ENCODE peak calls at places on chromosomes 3 and 15, in four cellular contexts. O is GM12878, B is K562, X is H1. U is an unnamed sample.

GRCh38 chr3:72907851-72908620 is 20.2 kb downstream of the GXYLT2 start:
- DNase-seq in B (no peak), X (no peak), O (no peak), U (peak; percentile 9)

GRCh38 chr3:36380171-36381031 is at the start of gene STAC:
- DNase-seq in B (no peak), X (no peak), O (no peak), U (no peak)

GRCh38 chr3:45693941-45694521 is 4.8 kb downstream of the SACM1L start:
- DNase-seq in B (no peak), O (no peak), X (no peak), U (no peak)

GRCh38 chr15:75042730-75043508 is 19.5 kb downstream of the PPCDC start:
- DNase-seq in X (no peak), B (peak; percentile 86), O (peak; percentile 100), U (peak; percentile 93)

GRCh38 chr15:43434436-43434835 is 58.5 kb downstream of the TP53BP1 start:
- DNase-seq in O (no peak), B (no peak), X (no peak), U (no peak)

GRCh38 chr15:64619880-64620839 is 155.2 kb downstream of the RBPMS2 start:
- DNase-seq in B (no peak), X (no peak), O (no peak), U (no peak)

GRCh38 chr3:123201223-123201556 is 553 bp upstream of the SEC22A start:
- DNase-seq in X (no peak), O (no peak), B (no peak), U (no peak)

GRCh38 chr15:82934100-82934880 is 18.2 kb downstream of the HOMER2 start:
- DNase-seq in X (no peak), B (no peak), O (no peak), U (no peak)

GRCh38 chr3:159787794-159788205 is 200.8 kb upstream of the IL12A start:
- DNase-seq in X (no peak), O (no peak), B (no peak), U (peak; percentile 64)

GRCh38 chr15:47516576-47517371 is 200.5 kb upstream of the SEMA6D start:
- DNase-seq in X (no peak), B (no peak), O (no peak), U (no peak)

GRCh38 chr3:183802989-183803388 is 22.4 kb downstream of the MAP6D1 start:
- DNase-seq in X (no peak), O (no peak), B (no peak), U (no peak)

GRCh38 chr15:75449585-75450306 is 1.7 kb downstream of the SIN3A start:
- DNase-seq in X (no peak), O (no peak), B (no peak), U (no peak)

GRCh38 chr3:187994221-187995085 is 159.5 kb upstream of the LPP start:
- DNase-seq in X (no peak), B (no peak), O (no peak), U (no peak)

GRCh38 chr15:90099868-90100854 is 2.1 kb downstream of the IDH2 start:
- DNase-seq in X (no peak), B (no peak), O (no peak), U (peak; percentile 41)

GRCh38 chr3:165852710-165853109 is 15.5 kb upstream of the BCHE start:
- DNase-seq in X (no peak), O (no peak), B (no peak), U (no peak)

GRCh38 chr3:38005076-38006020 is 14.8 kb downstream of the VILL start:
- DNase-seq in B (no peak), O (no peak), X (no peak), U (peak; percentile 93)

GRCh38 chr15:39194431-39194830 is 386.4 kb upstream of the THBS1 start:
- DNase-seq in X (no peak), B (no peak), O (no peak), U (no peak)

GRCh38 chr15:52523646-52524045 is 5.0 kb downstream of the MYO5A start:
- DNase-seq in B (no peak), O (no peak), X (no peak), U (no peak)

GRCh38 chr3:50415813-50416212 is 56.5 kb upstream of the TMEM115 start:
- DNase-seq in B (no peak), O (no peak), X (no peak), U (no peak)

GRCh38 chr3:85576091-85576690 is 617.4 kb downstream of the CADM2 start:
- DNase-seq in X (peak; percentile 39), O (no peak), B (peak; percentile 72), U (peak; percentile 44)

GRCh38 chr15:69200773-69201745 is 40.6 kb downstream of the GLCE start:
- DNase-seq in X (no peak), B (no peak), O (no peak), U (no peak)

GRCh38 chr3:66948853-66949252 is 49.3 kb upstream of the KBTBD8 start:
- DNase-seq in O (no peak), B (no peak), X (no peak), U (no peak)

GRCh38 chr3:185335799-185336198 is 27.1 kb upstream of the MAP3K13 start:
- DNase-seq in X (no peak), O (no peak), B (no peak), U (peak; percentile 86)

GRCh38 chr3:123642182-123642956 is 57.5 kb upstream of the HACD2 start:
- DNase-seq in B (peak; percentile 82), O (peak; percentile 34), X (peak; percentile 89), U (peak; percentile 95)

GRCh38 chr3:3902156-3902555 is 102.9 kb downstream of the LRRN1 start:
- DNase-seq in B (no peak), X (no peak), O (no peak), U (no peak)

GRCh38 chr3:48614044-48614443 is 4.6 kb upstream of the UQCRC1 start:
- DNase-seq in O (no peak), B (no peak), X (no peak), U (peak; percentile 57)

GRCh38 chr3:72494076-72495000 is 353.9 kb downstream of the SHQ1 start:
- DNase-seq in X (no peak), B (no peak), O (no peak), U (no peak)

GRCh38 chr3:58049143-58049785 is 41.0 kb downstream of the FLNB start:
- DNase-seq in X (peak; percentile 82), O (no peak), B (peak; percentile 45), U (peak; percentile 98)

GRCh38 chr15:63354771-63355650 is 26.6 kb downstream of the CA12 start:
- DNase-seq in B (no peak), O (no peak), X (no peak), U (no peak)

GRCh38 chr3:194585880-194586281 is 47.3 kb downstream of the TMEM44 start:
- DNase-seq in O (no peak), B (peak; percentile 30), X (no peak), U (no peak)

GRCh38 chr3:194587438-194587931 is 45.7 kb downstream of the TMEM44 start:
- DNase-seq in B (no peak), X (no peak), O (no peak), U (no peak)

GRCh38 chr3:194588741-194589140 is 44.5 kb downstream of the TMEM44 start:
- DNase-seq in O (no peak), X (no peak), B (no peak), U (no peak)

GRCh38 chr3:194588236-194588635 is 45.0 kb downstream of the TMEM44 start:
- DNase-seq in B (no peak), O (no peak), X (no peak), U (no peak)

GRCh38 chr3:194586839-194587238 is 46.4 kb downstream of the TMEM44 start:
- DNase-seq in X (no peak), O (no peak), B (no peak), U (no peak)
- TF ChIP-seq ZNF274 in X (no peak), O (no peak), B (no peak), U (no peak)

GRCh38 chr3:158103131-158103955 is 2.9 kb downstream of the SHOX2 start:
- DNase-seq in O (no peak), X (no peak), B (no peak), U (peak; percentile 13)

GRCh38 chr3:158100681-158101080 is 5.5 kb downstream of the SHOX2 start:
- DNase-seq in O (no peak), B (no peak), X (no peak), U (no peak)

GRCh38 chr3:158102219-158102612 is 4.0 kb downstream of the SHOX2 start:
- DNase-seq in X (no peak), O (no peak), B (no peak), U (no peak)

GRCh38 chr3:158102660-158103085 is 3.5 kb downstream of the SHOX2 start:
- DNase-seq in O (no peak), B (no peak), X (no peak), U (no peak)

DNA sequence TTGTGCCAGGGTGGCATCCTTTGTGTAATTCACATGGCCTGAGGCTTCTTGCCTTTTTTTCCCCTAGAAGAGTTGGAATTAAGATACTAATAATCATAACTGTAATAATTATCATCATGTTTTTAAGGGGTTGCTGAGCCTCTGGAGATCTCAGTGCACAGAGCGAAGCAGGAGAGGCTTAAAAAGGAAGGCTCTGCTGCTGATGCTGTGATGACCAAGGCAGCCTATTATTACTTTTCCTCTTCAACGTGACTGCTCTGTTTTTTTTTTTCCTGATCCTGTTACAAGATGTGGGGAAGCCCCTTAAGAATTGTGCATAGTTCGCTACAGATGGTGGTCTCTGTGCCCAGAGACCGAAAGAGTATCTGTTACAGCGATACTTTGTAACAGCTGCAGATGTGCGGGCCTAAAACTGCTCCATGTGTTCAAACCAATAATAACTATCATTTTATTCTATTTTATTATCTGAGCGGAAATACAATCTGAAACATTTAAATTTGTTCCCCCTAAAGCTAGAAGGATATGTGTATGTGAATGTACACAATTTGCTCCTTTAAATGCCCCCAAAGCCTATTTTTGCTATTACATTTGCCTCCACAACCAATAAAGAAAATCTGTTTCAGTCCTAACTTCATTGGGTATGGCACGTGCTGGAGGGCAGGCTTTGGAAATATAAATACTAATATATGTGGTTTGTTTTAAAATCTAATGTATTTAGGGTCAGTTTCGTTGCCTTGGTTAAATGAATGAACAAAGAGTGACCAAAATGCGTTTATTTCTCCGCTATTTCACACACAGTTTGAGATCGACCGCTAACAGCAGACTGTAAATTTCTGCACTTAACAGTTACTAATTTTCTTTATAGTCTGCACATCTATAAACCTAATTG is 4.6 kb downstream of the SHOX2 start:
- DNase-seq in O (no peak), B (no peak), X (no peak), U (no peak)
- TF ChIP-seq TAF1 in O (no peak), B (no peak), X (no peak), U (no peak)

DNA sequence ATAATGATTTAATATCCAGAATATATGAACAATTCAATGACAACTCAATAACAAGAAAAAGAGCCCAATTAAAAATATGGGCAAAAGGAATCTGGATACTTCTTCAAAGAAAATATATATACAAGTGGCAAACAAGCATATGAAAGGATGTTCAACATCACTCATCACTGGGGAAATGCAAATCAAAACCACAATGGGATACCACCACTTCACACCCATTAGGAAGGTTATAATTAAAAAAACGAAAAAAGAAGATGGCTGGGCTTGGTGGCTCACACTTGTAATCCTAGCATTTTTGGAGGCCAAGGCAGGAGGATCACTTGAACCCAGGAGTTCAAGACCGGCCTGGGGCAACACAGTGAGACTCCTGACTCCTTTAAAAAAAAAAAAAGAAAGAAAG is 4.1 kb downstream of the CCDC12 start:
- DNase-seq in X (no peak), O (no peak), B (no peak), U (no peak)
- TF ChIP-seq CHD2 in X (no peak), O (no peak), B (no peak), U (no peak)

GRCh38 chr3:133943639-133944131 is 48.0 kb upstream of the RAB6B start:
- DNase-seq in X (no peak), O (no peak), B (peak; percentile 83), U (no peak)
- TF ChIP-seq ZNF274 in X (no peak), O (no peak), B (no peak), U (no peak)

GRCh38 chr3:161295325-161295724 is 74.2 kb downstream of the NMD3 start:
- DNase-seq in X (no peak), O (no peak), B (no peak), U (peak; percentile 8)
- TF ChIP-seq TAF1 in X (no peak), O (no peak), B (no peak), U (no peak)